ENCODE peak calls at places on chromosome 1, in ten cellular contexts. X is activated CD4-positive, alpha-beta T cell treated with anti-CD3 and anti-CD28 coated beads for 4 hours; M is SW 1271; C is C1 segment of cervical spinal cord; L is dermis microvascular lymphatic vessel endothelial cell; Y is substantia nigra; Q is left colon; T is activated naive CD4-positive, alpha-beta T cell; O is brain microvascular endothelial cell; J is 8988T. F is an unnamed sample.

GRCh38 chr1:37858931-37859506 is 373 bp downstream of the MTF1 start:
- DNase-seq in X (no peak), M (no peak), C (no peak), L (no peak), Y (no peak), Q (no peak), T (no peak), O (peak), J (peak), F (peak)

GRCh38 chr1:192010406-192010805 is 147.9 kb upstream of the RGS18 start:
- DNase-seq in X (no peak), M (no peak), C (no peak), L (no peak), Y (no peak), Q (no peak), T (no peak), O (no peak), J (no peak), F (no peak)

GRCh38 chr1:57109247-57109646 is 143.4 kb upstream of the C8B start:
- DNase-seq in X (no peak), M (no peak), C (no peak), L (no peak), Y (no peak), Q (no peak), T (no peak), O (no peak), J (no peak), F (no peak)

GRCh38 chr1:10599194-10599861 is 124.6 kb downstream of the PEX14 start:
- DNase-seq in X (no peak), M (no peak), C (no peak), L (no peak), Y (no peak), Q (no peak), T (no peak), O (peak), J (no peak), F (peak)

GRCh38 chr1:193144361-193144938 is 22.6 kb downstream of the CDC73 start:
- DNase-seq in X (no peak), M (no peak), C (no peak), L (no peak), Y (no peak), Q (no peak), T (no peak), O (no peak), J (no peak), F (no peak)

GRCh38 chr1:59052194-59052593 is 244.7 kb upstream of the FGGY start:
- DNase-seq in X (no peak), M (no peak), C (no peak), L (no peak), Y (no peak), Q (no peak), T (no peak), O (no peak), J (no peak), F (no peak)

GRCh38 chr1:25819496-25820246 is at the start of gene MTFR1L:
- DNase-seq in X (peak), M (peak), C (peak), L (peak), Y (peak), Q (peak), T (peak), O (peak), J (peak), F (peak)

GRCh38 chr1:22053861-22054770 is 1.6 kb downstream of the CDC42 start:
- DNase-seq in X (no peak), M (no peak), C (no peak), L (peak), Y (no peak), Q (no peak), T (no peak), O (no peak), J (no peak), F (no peak)